ENCODE peak calls at places on chromosomes 4 and X, in four cellular contexts. K is GM23248; V is CD8-positive, alpha-beta T cell; P is CD8-positive, alpha-beta memory T cell. R is an unnamed sample.

GRCh38 chrX:130057209-130057608 is 53.1 kb downstream of the ELF4 start:
- DNase-seq in P (no peak), K (peak), V (no peak), R (no peak)

GRCh38 chr4:147994491-147995385 is 262.9 kb downstream of the ARHGAP10 start:
- DNase-seq in P (no peak), K (no peak), V (no peak), R (no peak)

GRCh38 chr4:133268205-133268604 is 119.1 kb downstream of the PCDH10 start:
- DNase-seq in K (no peak), P (no peak), V (no peak), R (no peak)

GRCh38 chrX:115591856-115592842 is 31.2 kb downstream of the PLS3 start:
- DNase-seq in K (no peak), P (no peak), V (no peak), R (no peak)

GRCh38 chr4:100823066-100823992 is 305.5 kb upstream of the EMCN start:
- DNase-seq in K (peak), P (no peak), V (no peak), R (no peak)

GRCh38 chr4:173248690-173249089 is 80.1 kb downstream of the GALNT7 start:
- DNase-seq in V (no peak), P (no peak), K (no peak), R (no peak)

GRCh38 chrX:44795945-44796450 is 47.8 kb upstream of the DUSP21 start:
- DNase-seq in K (no peak), V (no peak), P (no peak), R (no peak)

GRCh38 chrX:49039598-49040375 is 3.4 kb downstream of the TFE3 start:
- DNase-seq in V (no peak), K (peak), P (no peak), R (peak)

GRCh38 chrX:281166-281999 is at the start of gene PLCXD1:
- DNase-seq in P (no peak), V (no peak), K (peak), R (peak)

GRCh38 chr4:140567722-140568121 is 1.0 kb downstream of the UCP1 start:
- DNase-seq in P (no peak), V (no peak), K (peak), R (no peak)

DNA sequence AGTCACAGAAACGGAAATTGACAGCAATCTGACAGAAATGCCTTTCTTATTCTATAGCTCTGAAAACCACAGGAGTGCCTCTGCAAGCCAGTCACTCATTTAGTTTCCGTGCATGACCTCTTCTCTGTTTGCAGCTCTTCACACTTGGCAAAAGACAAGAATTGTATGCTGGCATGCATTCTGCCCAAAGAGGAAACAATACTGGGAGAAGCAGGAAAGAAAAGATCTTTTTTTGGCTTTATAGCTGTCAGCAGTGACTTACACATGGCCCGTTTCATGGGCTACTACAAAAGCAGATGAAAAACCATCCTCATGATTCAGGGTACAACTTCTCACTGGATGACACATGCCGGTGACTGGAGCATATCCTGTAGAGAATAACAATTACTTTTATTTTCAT is 249.4 kb downstream of the ADAMTS3 start:
- DNase-seq in P (no peak), K (peak), V (no peak), R (no peak)
- H3K27ac ChIP-seq in P (no peak), K (peak), V (no peak), R (no peak)

DNA sequence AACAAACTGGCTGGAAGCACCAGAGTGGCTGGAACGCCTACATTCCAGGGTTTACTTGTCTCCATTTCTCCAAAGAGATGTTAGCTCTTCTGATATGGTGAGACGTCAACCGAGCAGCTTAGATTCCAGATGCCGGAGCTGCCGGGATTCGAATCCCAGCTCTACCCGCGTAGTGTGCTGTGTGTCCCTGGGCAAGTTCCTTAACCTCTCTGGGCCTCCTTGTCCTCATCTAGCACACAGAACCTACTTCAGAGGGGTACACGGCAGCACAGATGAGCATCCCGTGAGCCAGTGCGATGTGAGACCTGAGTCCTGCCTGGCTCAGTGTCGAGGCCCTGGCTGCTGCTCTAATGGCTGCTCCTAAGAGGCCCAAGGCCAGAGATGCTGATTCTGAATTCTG is 60.1 kb downstream of the ABLIM2 start:
- DNase-seq in V (no peak), P (no peak), K (no peak), R (no peak)
- H3K27ac ChIP-seq in V (no peak), P (no peak), K (no peak), R (no peak)

GRCh38 chr4:103021120-103021519 is 1.6 kb upstream of the SLC9B1 start:
- DNase-seq in V (no peak), K (no peak), P (no peak), R (no peak)

GRCh38 chr4:103019319-103020124 is at the start of gene SLC9B1:
- DNase-seq in V (peak), P (peak), K (peak), R (peak)

DNA sequence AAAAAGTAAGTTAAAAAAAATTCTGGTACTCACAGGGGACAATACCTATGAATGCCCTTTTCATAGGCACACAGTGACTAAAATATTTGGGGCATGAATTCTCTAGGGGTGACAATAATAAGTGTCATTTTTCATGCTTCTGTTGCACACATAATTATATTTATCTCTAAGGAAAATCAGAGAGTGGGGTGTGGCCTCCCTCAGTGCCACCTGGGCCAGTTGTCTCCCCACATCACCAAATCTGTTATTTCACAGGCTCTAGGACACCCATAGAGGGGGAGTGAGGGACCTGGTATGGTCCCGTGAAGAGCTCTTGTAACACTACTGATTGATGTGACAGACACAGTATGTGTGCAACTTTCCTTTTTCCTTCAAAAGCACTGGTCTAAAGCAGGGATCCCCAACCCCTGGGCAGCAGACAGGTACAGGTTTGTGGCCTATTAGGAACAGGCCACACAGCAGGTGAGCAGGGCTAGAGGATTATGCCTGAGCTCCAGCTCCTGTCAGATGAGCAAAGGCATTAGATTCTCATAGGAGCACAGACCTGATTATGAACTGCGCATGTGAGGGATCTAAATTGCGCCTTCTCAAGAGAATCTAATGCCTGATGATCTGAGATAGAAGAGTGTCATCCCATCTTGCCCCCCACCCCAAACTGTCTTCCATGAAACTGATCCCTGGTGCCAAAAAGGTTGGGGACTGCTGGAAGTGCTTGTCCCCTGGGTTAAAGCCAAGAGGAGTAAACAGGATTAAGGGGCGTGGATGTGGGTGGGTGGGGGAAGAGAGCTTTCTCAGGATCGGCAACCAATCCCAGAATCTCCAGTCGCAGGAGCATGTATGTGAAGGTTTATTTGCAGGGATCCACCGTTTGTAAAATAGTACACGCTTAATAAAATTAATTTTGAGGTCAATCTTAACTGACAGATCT is 850 bp downstream of the SLC9B1 start:
- DNase-seq in V (no peak), P (no peak), K (peak), R (no peak)
- H3K27ac ChIP-seq in V (peak), P (peak), K (peak), R (peak)

DNA sequence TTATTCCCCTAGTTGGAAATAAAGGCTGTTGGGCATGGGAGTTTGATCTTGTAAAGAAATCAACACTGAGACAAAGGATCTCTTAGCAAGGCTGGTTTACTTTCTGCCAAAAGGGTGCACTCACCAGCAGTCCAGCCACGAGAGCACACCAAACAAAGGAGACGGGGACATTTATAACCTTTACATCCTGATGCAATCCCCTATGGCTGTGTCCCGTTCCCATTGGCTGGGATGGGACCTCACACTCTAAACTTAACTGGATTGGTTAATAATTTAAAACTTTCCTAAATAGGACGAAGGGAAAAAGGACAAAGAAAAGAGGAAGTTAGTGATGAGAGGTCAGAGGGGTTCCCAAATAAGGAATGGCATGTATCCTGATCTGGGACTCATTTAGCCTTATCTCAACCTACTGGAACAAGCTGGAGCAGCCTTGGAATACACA is 17.9 kb downstream of the METAP1 start:
- DNase-seq in P (no peak), V (no peak), K (no peak), R (no peak)
- H3K27ac ChIP-seq in P (no peak), V (no peak), K (no peak), R (no peak)

DNA sequence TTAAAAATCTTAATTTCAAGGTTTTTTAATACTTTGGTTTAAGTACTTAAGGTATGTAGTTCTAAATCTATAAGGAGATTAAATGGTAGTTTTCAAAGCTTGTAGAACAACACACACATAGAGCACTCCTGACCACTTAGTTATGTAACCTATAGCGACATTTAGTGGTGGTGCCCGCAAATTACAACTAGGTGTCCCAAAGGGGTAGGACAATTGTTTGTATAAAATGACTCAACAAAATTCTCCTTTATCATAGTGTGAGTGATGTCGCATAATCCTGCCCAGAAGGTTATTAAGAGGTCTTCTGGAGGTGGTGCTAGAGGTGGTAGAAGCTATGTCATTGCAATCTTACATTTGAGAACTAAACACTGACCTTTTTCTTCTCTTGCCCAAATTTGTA is 373.0 kb upstream of the RASGEF1B start:
- DNase-seq in P (peak), K (peak), V (peak), R (peak)
- H3K27ac ChIP-seq in P (no peak), K (no peak), V (no peak), R (no peak)